ENCODE peak calls at places on chromosomes 5 and 9, in nine cellular contexts. L, Y, T, E, H, F, Q, G and N are unnamed samples. For H3K27me3 and H3K9me3, the result is how much of the 10 kb centered on the place peaks cover.

GRCh38 chr9:136848393-136849037 is 694 bp upstream of the PHPT1 start:
- DNase-seq in E (peak), F (no peak), G (peak), Q (no peak), H (no peak), Y (peak), L (no peak), T (no peak), N (peak)

GRCh38 chr5:143138839-143139238 is 264.6 kb downstream of the NR3C1 start:
- DNase-seq in F (no peak), E (no peak), T (peak), Q (no peak), L (no peak), G (no peak), H (no peak), Y (no peak), N (no peak)

GRCh38 chr9:72193478-72193881 is 44.2 kb downstream of the GDA start:
- DNase-seq in L (no peak), F (no peak), H (no peak), Q (no peak), G (no peak), E (no peak), Y (no peak), T (no peak), N (no peak)

GRCh38 chr9:27088981-27089380 is 20.0 kb upstream of the TEK start:
- DNase-seq in T (peak), H (no peak), Y (no peak), L (no peak), F (no peak), Q (no peak), G (no peak), E (no peak), N (no peak)

GRCh38 chr9:33351547-33351946 is 50.8 kb downstream of the AQP7 start:
- DNase-seq in F (no peak), Y (no peak), G (no peak), Q (no peak), T (no peak), L (no peak), H (no peak), E (peak), N (no peak)

GRCh38 chr9:82987370-82987769 is 75.6 kb downstream of the RASEF start:
- DNase-seq in Y (no peak), Q (no peak), E (no peak), T (no peak), G (no peak), H (no peak), F (no peak), L (no peak), N (no peak)

GRCh38 chr5:110321117-110321516 is 405.4 kb downstream of the TMEM232 start:
- DNase-seq in T (no peak), H (no peak), Q (no peak), Y (no peak), E (no peak), F (no peak), L (no peak), G (no peak), N (no peak)

GRCh38 chr5:168118042-168118668 is 173.3 kb upstream of the WWC1 start:
- DNase-seq in L (no peak), Q (no peak), G (no peak), E (no peak), H (no peak), Y (no peak), F (no peak), T (no peak), N (no peak)

GRCh38 chr5:20524956-20525529 is 537.0 kb upstream of the CDH18 start:
- DNase-seq in F (no peak), Q (no peak), L (no peak), Y (no peak), G (no peak), T (no peak), H (no peak), E (no peak), N (no peak)

GRCh38 chr9:78026416-78026815 is 5.2 kb downstream of the GNAQ start:
- DNase-seq in F (no peak), Y (no peak), H (no peak), T (no peak), Q (no peak), E (no peak), L (no peak), G (no peak), N (no peak)

GRCh38 chr5:178201927-178202235 is 2.5 kb upstream of the HNRNPAB start:
- DNase-seq in T (no peak), G (no peak), L (no peak), E (peak), F (no peak), Q (no peak), H (peak), Y (no peak), N (no peak)

GRCh38 chr9:116213673-116214047 is 60.1 kb downstream of the PAPPA start:
- DNase-seq in G (no peak), F (no peak), Y (no peak), L (no peak), E (no peak), H (no peak), Q (no peak), T (no peak), N (no peak)

GRCh38 chr5:176629853-176630680 is at the start of the genes EIF4E1B and SNCB:
- DNase-seq in H (no peak), E (peak), L (no peak), Y (peak), G (no peak), T (no peak), F (no peak), Q (no peak), N (peak)

GRCh38 chr5:26009742-26010141 is 1028.6 kb downstream of the CDH9 start:
- DNase-seq in E (peak), H (no peak), Y (peak), F (no peak), L (no peak), Q (peak), T (no peak), G (no peak), N (no peak)

GRCh38 chr9:119004618-119004990 is 364.6 kb downstream of the BRINP1 start:
- DNase-seq in L (peak), Q (peak), G (peak), Y (peak), H (peak), F (peak), T (peak), E (no peak), N (no peak)

GRCh38 chr9:112831281-112831851 is 59.3 kb downstream of the SLC46A2 start:
- DNase-seq in T (no peak), Q (no peak), G (peak), L (peak), Y (no peak), F (peak), H (no peak), E (peak), N (no peak)

GRCh38 chr9:129254566-129255287 is 76.7 kb upstream of the IER5L start:
- DNase-seq in T (no peak), G (no peak), Y (no peak), L (peak), E (no peak), H (no peak), F (no peak), Q (no peak), N (no peak)

GRCh38 chr5:115816226-115817042 is at the start of gene CDO1:
- DNase-seq in L (peak), E (no peak), H (peak), Y (peak), G (peak), Q (peak), T (peak), F (peak), N (no peak)

GRCh38 chr5:67510204-67510603 is 313.6 kb upstream of the CD180 start:
- DNase-seq in G (no peak), F (no peak), Q (no peak), T (no peak), E (peak), Y (no peak), L (no peak), H (no peak), N (no peak)

GRCh38 chr5:133017964-133018363 is 8.4 kb downstream of the ZCCHC10 start:
- DNase-seq in L (no peak), E (no peak), Y (no peak), F (no peak), Q (no peak), T (no peak), H (peak), G (no peak), N (no peak)

GRCh38 chr5:125267636-125268248 is 521.3 kb upstream of the ZNF608 start:
- DNase-seq in L (no peak), F (no peak), E (peak), Y (no peak), H (no peak), G (no peak), Q (no peak), T (no peak), N (no peak)

GRCh38 chr5:172523146-172523745 is 68.9 kb upstream of the SH3PXD2B start:
- DNase-seq in L (no peak), F (no peak), E (no peak), T (no peak), Q (no peak), G (no peak), H (peak), Y (no peak), N (no peak)

GRCh38 chr5:172745406-172745805 is 25.6 kb downstream of the DUSP1 start:
- DNase-seq in Y (no peak), G (no peak), F (no peak), T (no peak), L (no peak), Q (no peak), E (no peak), H (no peak), N (no peak)

GRCh38 chr9:124014355-124015026 is 2.9 kb downstream of the LHX2 start:
- DNase-seq in G (no peak), E (no peak), F (no peak), H (no peak), L (no peak), Q (no peak), T (no peak), Y (no peak), N (no peak)

GRCh38 chr9:124017064-124017928 is 5.7 kb downstream of the LHX2 start:
- DNase-seq in Y (no peak), E (no peak), Q (no peak), G (no peak), F (no peak), H (no peak), T (no peak), L (peak), N (no peak)

GRCh38 chr9:124015091-124015660 is 3.6 kb downstream of the LHX2 start:
- DNase-seq in H (no peak), Y (no peak), L (peak), G (no peak), T (no peak), F (no peak), Q (no peak), E (no peak), N (no peak)

GRCh38 chr9:124016152-124017063 is 4.8 kb downstream of the LHX2 start:
- DNase-seq in Y (no peak), Q (no peak), E (no peak), T (no peak), L (no peak), H (no peak), G (no peak), F (no peak), N (no peak)

GRCh38 chr9:124015661-124016131 is 4.1 kb downstream of the LHX2 start:
- DNase-seq in F (no peak), E (no peak), L (no peak), T (no peak), Y (no peak), Q (no peak), G (no peak), H (no peak), N (no peak)
- H3K27me3 ChIP-seq in F (half or more), E (under half), L (under half), T (half or more), Y (half or more), Q (half or more), G (half or more), H (half or more), N (under half)

GRCh38 chr5:179599566-179599965 is 23.9 kb downstream of the HNRNPH1 start:
- DNase-seq in Y (no peak), L (no peak), T (no peak), F (no peak), Q (no peak), E (no peak), G (no peak), H (no peak), N (no peak)
- H3K4me3 ChIP-seq in Y (no peak), L (no peak), T (no peak), F (no peak), Q (no peak), E (no peak), G (no peak), H (no peak), N (no peak)

GRCh38 chr9:8140557-8140956 is 341.0 kb upstream of the DMAC1 start:
- DNase-seq in Q (no peak), F (no peak), Y (peak), E (no peak), T (no peak), H (no peak), L (no peak), G (no peak), N (no peak)
- H3K9me3 ChIP-seq in Q (under half), F (under half), Y (under half), E (under half), T (under half), H (under half), L (under half), G (under half), N (under half)

GRCh38 chr9:34590376-34591090 is 1.0 kb upstream of the CNTFR start:
- DNase-seq in L (peak), H (peak), Y (no peak), T (no peak), G (no peak), Q (no peak), E (no peak), F (no peak), N (no peak)

GRCh38 chr9:34589656-34590375 is at the start of gene CNTFR:
- DNase-seq in Q (no peak), L (peak), Y (peak), H (peak), F (peak), E (no peak), G (peak), T (no peak), N (no peak)

GRCh38 chr9:34588671-34589370 is 703 bp downstream of the CNTFR start:
- DNase-seq in L (no peak), Y (no peak), E (no peak), F (no peak), Q (no peak), T (no peak), H (no peak), G (no peak), N (no peak)

GRCh38 chr9:34591091-34591910 is 1.8 kb upstream of the CNTFR start:
- DNase-seq in E (peak), Y (peak), L (peak), T (peak), F (peak), G (peak), H (peak), Q (peak), N (peak)

DNA sequence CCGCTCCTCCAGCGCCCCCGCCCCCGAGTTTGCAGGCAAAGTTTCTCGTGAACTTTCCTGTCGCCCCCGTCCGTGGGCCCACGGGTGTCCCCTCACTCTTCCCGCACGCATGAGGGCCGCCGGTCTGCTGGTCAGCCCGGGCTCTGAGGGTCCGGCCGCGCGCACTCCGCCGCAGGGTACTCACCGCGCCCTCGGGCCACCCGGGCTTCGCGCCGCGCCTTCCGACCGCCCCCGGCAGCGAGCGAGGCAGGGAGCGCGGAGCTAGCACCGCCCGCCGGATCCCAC is 211 bp downstream of the CNTFR start:
- DNase-seq in L (peak), H (no peak), G (no peak), F (no peak), Q (no peak), T (no peak), E (no peak), Y (no peak), N (no peak)
- H3K27me3 ChIP-seq in L (under half), H (under half), G (half or more), F (under half), Q (under half), T (half or more), E (half or more), Y (under half), N (under half)

GRCh38 chr5:136399512-136399911 is 34.2 kb upstream of the TRPC7 start:
- DNase-seq in L (no peak), E (no peak), H (no peak), G (no peak), T (peak), Q (no peak), Y (peak), F (no peak), N (no peak)
- H3K4me3 ChIP-seq in L (no peak), E (no peak), H (no peak), G (no peak), T (no peak), Q (no peak), Y (no peak), F (no peak), N (no peak)

DNA sequence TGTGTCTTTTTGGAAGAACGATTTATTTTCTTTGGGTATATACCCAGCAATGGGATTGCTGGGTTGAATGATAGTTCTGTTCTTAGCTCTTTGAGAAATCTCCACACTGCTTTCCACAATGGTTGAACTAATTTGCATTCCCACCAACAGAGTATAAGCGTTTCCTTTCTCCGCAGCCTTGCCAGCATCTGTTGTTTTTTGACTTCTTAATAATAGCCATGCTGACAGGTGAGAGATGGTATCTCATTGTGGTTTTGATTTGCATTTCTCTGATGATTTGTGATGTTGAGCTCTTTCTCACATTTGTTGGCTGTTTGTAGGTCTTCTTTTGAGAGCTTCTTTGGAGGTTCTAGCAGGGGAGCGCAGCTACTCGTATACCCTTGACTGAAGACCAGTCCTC is 134.7 kb downstream of the TENT4A start:
- DNase-seq in F (no peak), Y (no peak), Q (no peak), L (no peak), G (no peak), H (no peak), E (no peak), T (no peak), N (no peak)
- H3K9me3 ChIP-seq in F (under half), Y (under half), Q (under half), L (under half), G (under half), H (under half), E (under half), T (under half), N (under half)

DNA sequence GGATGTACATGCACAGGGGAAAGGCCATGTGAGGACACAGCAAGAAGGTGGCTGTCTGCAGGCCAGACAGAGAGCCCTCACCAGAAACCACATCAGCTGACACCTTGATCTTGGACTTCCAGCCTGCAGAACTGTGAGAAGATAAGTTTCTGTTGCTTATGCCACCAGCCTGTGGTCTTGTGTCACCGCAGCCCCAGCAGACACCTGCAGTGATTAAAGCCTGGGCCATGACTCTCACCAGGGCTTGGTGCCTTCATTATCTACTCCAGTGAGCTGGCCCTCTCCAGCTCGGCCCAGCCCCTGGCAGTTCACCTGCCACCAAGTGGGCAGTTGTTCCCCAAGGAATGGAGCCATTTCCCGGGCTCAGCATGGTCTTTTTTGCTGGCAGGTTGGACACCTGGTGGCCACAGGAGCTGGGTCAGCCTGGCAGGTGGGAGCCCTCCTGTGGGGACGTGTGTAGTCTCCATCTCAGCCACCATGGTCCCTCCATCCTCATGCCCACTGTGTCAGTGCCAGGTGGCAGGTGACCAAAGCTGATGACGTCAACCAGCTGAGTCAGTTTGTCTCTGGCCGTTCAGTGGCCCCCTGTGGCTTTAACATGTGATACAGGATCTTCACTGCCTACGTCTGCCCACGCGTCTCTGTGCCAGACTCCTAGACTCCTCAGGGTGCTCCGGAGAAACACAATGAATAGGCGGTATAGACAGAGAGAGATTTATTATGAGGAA is 99.9 kb upstream of the PPP1R26 start:
- DNase-seq in G (no peak), Q (no peak), Y (no peak), F (no peak), E (no peak), T (no peak), H (no peak), L (no peak), N (no peak)
- H3K27me3 ChIP-seq in G (half or more), Q (under half), Y (under half), F (under half), E (under half), T (under half), H (under half), L (under half), N (under half)